ENCODE peak calls at places on chromosome 16, in five cellular contexts. One of them, this sample, is unnamed.

GRCh38 chr16:69799601-69800000 is 37.5 kb downstream of the WWP2 start:
- DNase-seq in pancreas: no peak
- DNase-seq in mammary epithelial cell: no peak
- DNase-seq in IMR-90: peak; percentile 75
- DNase-seq in A549: no peak
- DNase-seq in this sample: no peak

GRCh38 chr16:1548727-1549126 is 15.3 kb downstream of the TMEM204 start:
- DNase-seq in pancreas: no peak
- DNase-seq in mammary epithelial cell: no peak
- DNase-seq in IMR-90: no peak
- DNase-seq in A549: no peak
- DNase-seq in this sample: no peak

GRCh38 chr16:11390573-11391495 is 45.6 kb downstream of the RMI2 start:
- DNase-seq in pancreas: peak; percentile 12
- DNase-seq in mammary epithelial cell: no peak
- DNase-seq in IMR-90: no peak
- DNase-seq in A549: no peak
- DNase-seq in this sample: no peak

GRCh38 chr16:12646490-12647274 is 157.0 kb downstream of the CPPED1 start:
- DNase-seq in pancreas: no peak
- DNase-seq in mammary epithelial cell: no peak
- DNase-seq in IMR-90: no peak
- DNase-seq in A549: peak; percentile 45
- DNase-seq in this sample: peak; percentile 31

GRCh38 chr16:4136229-4136813 is 20.1 kb upstream of the ADCY9 start:
- DNase-seq in pancreas: peak; percentile 75
- DNase-seq in mammary epithelial cell: peak; percentile 90
- DNase-seq in IMR-90: no peak
- DNase-seq in A549: peak; percentile 47
- DNase-seq in this sample: no peak

GRCh38 chr16:46607529-46607928 is 13.7 kb downstream of the SHCBP1 start:
- DNase-seq in pancreas: no peak
- DNase-seq in mammary epithelial cell: peak; percentile 14
- DNase-seq in IMR-90: peak; percentile 76
- DNase-seq in A549: peak; percentile 57
- DNase-seq in this sample: peak; percentile 28

GRCh38 chr16:73546351-73546845 is 498.5 kb upstream of the ZFHX3 start:
- DNase-seq in pancreas: no peak
- DNase-seq in mammary epithelial cell: no peak
- DNase-seq in IMR-90: no peak
- DNase-seq in A549: no peak
- DNase-seq in this sample: no peak

GRCh38 chr16:1100084-1100800 is 4.2 kb upstream of the C1QTNF8 start:
- DNase-seq in pancreas: no peak
- DNase-seq in mammary epithelial cell: no peak
- DNase-seq in IMR-90: no peak
- DNase-seq in A549: no peak
- DNase-seq in this sample: no peak

GRCh38 chr16:3458278-3458851 is 14.9 kb downstream of the NAA60 start:
- DNase-seq in pancreas: no peak
- DNase-seq in mammary epithelial cell: peak; percentile 16
- DNase-seq in IMR-90: peak; percentile 49
- DNase-seq in A549: peak; percentile 22
- DNase-seq in this sample: no peak

GRCh38 chr16:17829826-17830225 is 359.1 kb upstream of the XYLT1 start:
- DNase-seq in pancreas: no peak
- DNase-seq in mammary epithelial cell: no peak
- DNase-seq in IMR-90: peak; percentile 22
- DNase-seq in A549: no peak
- DNase-seq in this sample: no peak

GRCh38 chr16:47204736-47205499 is 61.2 kb upstream of the NETO2 start:
- DNase-seq in pancreas: no peak
- DNase-seq in mammary epithelial cell: no peak
- DNase-seq in IMR-90: no peak
- DNase-seq in A549: peak; percentile 5
- DNase-seq in this sample: no peak

GRCh38 chr16:3950343-3951193 is 70.1 kb upstream of the CREBBP start:
- DNase-seq in pancreas: no peak
- DNase-seq in mammary epithelial cell: peak; percentile 52
- DNase-seq in IMR-90: peak; percentile 99
- DNase-seq in A549: peak; percentile 52
- DNase-seq in this sample: no peak

GRCh38 chr16:73605309-73605708 is 557.4 kb upstream of the ZFHX3 start:
- DNase-seq in pancreas: no peak
- DNase-seq in mammary epithelial cell: no peak
- DNase-seq in IMR-90: no peak
- DNase-seq in A549: no peak
- DNase-seq in this sample: no peak

GRCh38 chr16:8859913-8860881 is 8.6 kb downstream of the CARHSP1 start:
- DNase-seq in pancreas: peak; percentile 1
- DNase-seq in mammary epithelial cell: peak; percentile 24
- DNase-seq in IMR-90: peak; percentile 79
- DNase-seq in A549: no peak
- DNase-seq in this sample: no peak

GRCh38 chr16:64152010-64152767 is 969.7 kb downstream of the CDH11 start:
- DNase-seq in pancreas: no peak
- DNase-seq in mammary epithelial cell: no peak
- DNase-seq in IMR-90: no peak
- DNase-seq in A549: no peak
- DNase-seq in this sample: no peak

GRCh38 chr16:17827313-17827712 is 356.6 kb upstream of the XYLT1 start:
- DNase-seq in pancreas: no peak
- DNase-seq in mammary epithelial cell: no peak
- DNase-seq in IMR-90: peak; percentile 63
- DNase-seq in A549: no peak
- DNase-seq in this sample: no peak

GRCh38 chr16:86381491-86381890 is 128.8 kb upstream of the FOXF1 start:
- DNase-seq in pancreas: no peak
- DNase-seq in mammary epithelial cell: no peak
- DNase-seq in IMR-90: no peak
- DNase-seq in A549: no peak
- DNase-seq in this sample: no peak

GRCh38 chr16:87703071-87703470 is 62.7 kb downstream of the KLHDC4 start:
- DNase-seq in pancreas: no peak
- DNase-seq in mammary epithelial cell: no peak
- DNase-seq in IMR-90: no peak
- DNase-seq in A549: no peak
- DNase-seq in this sample: no peak
- H3K4me1 ChIP-seq in pancreas: no peaks in the 10 kb centered on the region
- H3K4me1 ChIP-seq in mammary epithelial cell: no peaks in the 10 kb centered on the region
- H3K4me1 ChIP-seq in IMR-90: no peaks in the 10 kb centered on the region
- H3K4me1 ChIP-seq in A549: no peaks in the 10 kb centered on the region
- H3K4me1 ChIP-seq in this sample: peaks cover 31% of the 10 kb centered on the region

GRCh38 chr16:84820305-84820684 is 510 bp downstream of the CRISPLD2 start:
- DNase-seq in pancreas: no peak
- DNase-seq in mammary epithelial cell: no peak
- DNase-seq in IMR-90: no peak
- DNase-seq in A549: no peak
- DNase-seq in this sample: no peak

GRCh38 chr16:84821179-84821578 is 1.4 kb downstream of the CRISPLD2 start:
- DNase-seq in pancreas: no peak
- DNase-seq in mammary epithelial cell: no peak
- DNase-seq in IMR-90: no peak
- DNase-seq in A549: no peak
- DNase-seq in this sample: no peak

GRCh38 chr16:84818989-84819643 is 669 bp upstream of the CRISPLD2 start:
- DNase-seq in pancreas: no peak
- DNase-seq in mammary epithelial cell: no peak
- DNase-seq in IMR-90: no peak
- DNase-seq in A549: no peak
- DNase-seq in this sample: no peak

GRCh38 chr16:84820771-84821170 is 986 bp downstream of the CRISPLD2 start:
- DNase-seq in pancreas: no peak
- DNase-seq in mammary epithelial cell: no peak
- DNase-seq in IMR-90: no peak
- DNase-seq in A549: no peak
- DNase-seq in this sample: no peak

GRCh38 chr16:84819644-84820304 is at the start of gene CRISPLD2:
- DNase-seq in pancreas: peak; percentile 92
- DNase-seq in mammary epithelial cell: peak; percentile 72
- DNase-seq in IMR-90: peak; percentile 84
- DNase-seq in A549: peak; percentile 83
- DNase-seq in this sample: peak; percentile 86
- H3K4me1 ChIP-seq in pancreas: no peaks in the 10 kb centered on the region
- H3K4me1 ChIP-seq in mammary epithelial cell: peaks cover 7% of the 10 kb centered on the region
- H3K4me1 ChIP-seq in IMR-90: peaks cover 25% of the 10 kb centered on the region
- H3K4me1 ChIP-seq in A549: peaks cover 11% of the 10 kb centered on the region
- H3K4me1 ChIP-seq in this sample: peaks cover 20% of the 10 kb centered on the region

DNA sequence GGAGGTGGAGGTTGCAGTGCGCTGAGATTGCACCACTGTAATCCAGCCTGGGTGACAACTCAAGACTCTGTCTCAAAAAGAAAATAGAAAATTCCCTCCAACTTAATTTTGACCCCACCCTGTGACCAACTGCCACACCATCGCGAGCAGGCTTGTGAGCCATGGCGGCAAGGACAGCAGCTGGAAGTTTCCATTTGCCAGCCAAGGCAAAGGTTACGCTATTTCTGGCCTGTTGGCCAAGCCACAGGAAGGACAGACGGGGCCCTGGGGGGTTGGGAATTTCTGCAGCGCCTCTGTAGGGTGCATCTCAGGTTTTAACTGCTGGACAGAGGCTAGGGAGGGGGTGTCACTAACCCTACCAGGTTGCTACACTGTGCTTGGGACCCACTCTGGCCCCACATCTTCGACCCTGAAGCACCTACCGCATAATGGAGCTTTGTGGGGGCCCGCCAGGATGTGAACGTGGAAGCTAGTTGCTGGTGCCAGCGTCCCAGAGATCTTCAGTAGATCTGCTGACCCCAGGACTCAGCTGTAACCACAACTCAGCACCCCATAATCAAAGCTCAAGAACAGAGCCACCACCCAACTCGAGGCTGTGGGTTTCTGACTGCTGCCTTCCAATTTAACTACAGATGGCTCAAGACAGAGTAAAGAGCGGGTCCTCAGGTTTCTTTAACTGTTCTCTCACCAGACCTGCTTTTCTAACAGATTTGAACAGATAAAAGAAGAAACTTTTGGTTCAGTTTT is 11.0 kb downstream of the KIFC3 start:
- DNase-seq in pancreas: no peak
- DNase-seq in mammary epithelial cell: no peak
- DNase-seq in IMR-90: no peak
- DNase-seq in A549: no peak
- DNase-seq in this sample: no peak
- H3K4me1 ChIP-seq in pancreas: peaks cover 22% of the 10 kb centered on the region
- H3K4me1 ChIP-seq in mammary epithelial cell: peaks cover 4% of the 10 kb centered on the region
- H3K4me1 ChIP-seq in IMR-90: peaks cover 8% of the 10 kb centered on the region
- H3K4me1 ChIP-seq in A549: peaks cover 64% of the 10 kb centered on the region
- H3K4me1 ChIP-seq in this sample: no peaks in the 10 kb centered on the region

DNA sequence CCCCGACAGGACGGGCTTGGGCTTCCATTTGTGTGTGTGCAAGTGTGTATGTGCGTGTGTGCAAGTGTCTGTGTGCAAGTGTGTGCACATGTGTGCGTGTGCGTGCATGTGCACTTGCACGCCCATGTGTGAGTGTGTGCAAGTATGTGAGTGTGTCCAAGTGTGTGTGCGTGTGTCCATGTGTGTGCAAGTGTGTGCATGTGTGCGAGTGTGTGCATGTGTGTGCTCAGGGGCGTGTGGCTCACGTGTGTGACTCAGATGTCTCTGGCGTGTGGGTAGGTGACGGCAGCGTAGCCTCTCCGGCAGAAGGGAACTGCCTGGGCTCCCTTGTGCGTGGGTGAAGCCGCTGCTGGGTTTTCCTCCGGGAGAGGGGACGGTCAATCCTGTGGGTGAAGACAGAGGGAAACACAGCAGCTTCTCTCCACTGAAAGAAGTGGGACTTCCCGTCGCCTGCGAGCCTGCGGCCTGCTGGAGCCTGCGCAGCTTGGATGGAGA is 23.1 kb upstream of the ITGAX start:
- DNase-seq in pancreas: no peak
- DNase-seq in mammary epithelial cell: peak; percentile 9
- DNase-seq in IMR-90: no peak
- DNase-seq in A549: no peak
- DNase-seq in this sample: no peak
- H3K4me1 ChIP-seq in pancreas: no peaks in the 10 kb centered on the region
- H3K4me1 ChIP-seq in mammary epithelial cell: peaks cover 6% of the 10 kb centered on the region
- H3K4me1 ChIP-seq in IMR-90: no peaks in the 10 kb centered on the region
- H3K4me1 ChIP-seq in A549: no peaks in the 10 kb centered on the region
- H3K4me1 ChIP-seq in this sample: peaks cover 3% of the 10 kb centered on the region

GRCh38 chr16:58494981-58495860 is 4.7 kb upstream of the NDRG4 start:
- DNase-seq in pancreas: peak; percentile 63
- DNase-seq in mammary epithelial cell: peak; percentile 96
- DNase-seq in IMR-90: peak; percentile 99
- DNase-seq in A549: peak; percentile 92
- DNase-seq in this sample: peak; percentile 58

GRCh38 chr16:58492735-58493134 is 7.2 kb upstream of the NDRG4 start:
- DNase-seq in pancreas: no peak
- DNase-seq in mammary epithelial cell: no peak
- DNase-seq in IMR-90: no peak
- DNase-seq in A549: no peak
- DNase-seq in this sample: no peak

GRCh38 chr16:58495861-58496331 is 4.0 kb upstream of the NDRG4 start:
- DNase-seq in pancreas: no peak
- DNase-seq in mammary epithelial cell: no peak
- DNase-seq in IMR-90: no peak
- DNase-seq in A549: no peak
- DNase-seq in this sample: no peak

GRCh38 chr16:58492066-58492465 is 7.9 kb upstream of the NDRG4 start:
- DNase-seq in pancreas: no peak
- DNase-seq in mammary epithelial cell: no peak
- DNase-seq in IMR-90: no peak
- DNase-seq in A549: no peak
- DNase-seq in this sample: no peak

DNA sequence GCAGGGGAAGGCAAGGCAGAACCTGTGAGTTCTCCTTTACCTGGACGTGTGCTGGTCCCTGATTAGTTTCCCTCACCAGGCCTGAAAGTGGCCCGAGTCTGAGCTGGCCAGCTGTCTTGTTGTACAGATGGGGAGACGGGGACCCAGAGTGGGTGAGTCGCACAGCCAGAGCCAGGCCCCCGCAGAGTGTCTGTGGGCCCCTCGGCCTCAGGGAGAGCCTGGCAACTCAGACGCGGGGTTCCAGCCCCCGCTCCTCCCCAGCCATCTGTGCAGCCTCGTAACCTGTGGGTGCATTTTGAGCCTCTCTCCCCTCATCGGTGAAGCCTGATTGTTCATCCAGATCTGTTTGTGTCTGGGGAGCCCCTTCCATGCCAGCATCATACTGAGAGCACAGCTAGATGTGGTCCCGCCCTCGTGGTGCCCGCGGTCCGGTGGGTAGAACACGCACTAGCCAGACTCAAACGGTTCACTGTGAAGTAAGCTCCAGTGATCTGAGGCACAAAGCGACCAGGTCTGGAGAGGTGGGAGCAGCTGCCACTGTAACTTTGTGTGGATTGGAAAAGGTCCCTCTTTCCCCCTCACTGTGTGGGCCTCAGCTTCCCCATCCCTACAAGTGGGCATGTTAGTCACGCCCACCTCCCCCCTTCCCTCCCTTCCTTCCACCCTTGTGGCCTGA is 6.0 kb upstream of the NDRG4 start:
- DNase-seq in pancreas: no peak
- DNase-seq in mammary epithelial cell: no peak
- DNase-seq in IMR-90: no peak
- DNase-seq in A549: no peak
- DNase-seq in this sample: no peak
- H3K4me1 ChIP-seq in pancreas: no peaks in the 10 kb centered on the region
- H3K4me1 ChIP-seq in mammary epithelial cell: no peaks in the 10 kb centered on the region
- H3K4me1 ChIP-seq in IMR-90: peaks cover 7% of the 10 kb centered on the region
- H3K4me1 ChIP-seq in A549: no peaks in the 10 kb centered on the region
- H3K4me1 ChIP-seq in this sample: no peaks in the 10 kb centered on the region

GRCh38 chr16:82063456-82064082 is 28.5 kb downstream of the HSD17B2 start:
- DNase-seq in pancreas: no peak
- DNase-seq in mammary epithelial cell: peak; percentile 76
- DNase-seq in IMR-90: no peak
- DNase-seq in A549: no peak
- DNase-seq in this sample: no peak
- H3K4me1 ChIP-seq in pancreas: no peaks in the 10 kb centered on the region
- H3K4me1 ChIP-seq in mammary epithelial cell: peaks cover 26% of the 10 kb centered on the region
- H3K4me1 ChIP-seq in IMR-90: peaks cover 13% of the 10 kb centered on the region
- H3K4me1 ChIP-seq in A549: no peaks in the 10 kb centered on the region
- H3K4me1 ChIP-seq in this sample: no peaks in the 10 kb centered on the region

This sample was measured in naive thymus-derived CD4-positive, alpha-beta T cell.